ENCODE peak calls at places on chromosomes 13 and 19, in four cellular contexts. H is T-helper 2 cell treated with Interferon-gamma antibody and Interleukin-4, amounts not matched to agents 5 μg/mL and 100 μg/mL, for 36 hours; T is aorta; D is fibroblast of lung. I is an unnamed sample.

GRCh38 chr13:99086149-99086868 is 108.4 kb upstream of the DOCK9 start:
- DNase-seq in D (peak), T (peak), H (peak), I (peak)

GRCh38 chr19:9622531-9622930 is 1.5 kb upstream of the ZNF561 start:
- DNase-seq in H (no peak), T (no peak), D (peak), I (no peak)

GRCh38 chr13:29454931-29455481 is 140.5 kb downstream of the SLC7A1 start:
- DNase-seq in D (peak), T (no peak), H (no peak), I (peak)

GRCh38 chr13:28538932-28539331 is 44.0 kb upstream of the FLT1 start:
- DNase-seq in H (no peak), D (no peak), T (no peak), I (no peak)

GRCh38 chr13:90261343-90261742 is 1086.1 kb upstream of the MIR17HG start:
- DNase-seq in T (no peak), H (no peak), D (no peak), I (no peak)

GRCh38 chr19:7216373-7216902 is 77.8 kb downstream of the INSR start:
- DNase-seq in T (no peak), D (no peak), H (no peak), I (no peak)

GRCh38 chr19:56351208-56351607 is 36.6 kb upstream of the ZSCAN5A start:
- DNase-seq in H (no peak), T (no peak), D (no peak), I (no peak)

GRCh38 chr13:95083758-95084157 is 217.5 kb downstream of the ABCC4 start:
- DNase-seq in D (peak), T (no peak), H (no peak), I (peak)

GRCh38 chr19:18496167-18496979 is 25.5 kb downstream of the ELL start:
- DNase-seq in H (peak), T (no peak), D (no peak), I (peak)

GRCh38 chr19:5809053-5809452 is 4.2 kb downstream of the NRTN start:
- DNase-seq in H (no peak), T (no peak), D (no peak), I (no peak)

GRCh38 chr13:94192576-94192975 is 286.9 kb downstream of the DCT start:
- DNase-seq in D (peak), H (no peak), T (no peak), I (peak)

GRCh38 chr13:22238269-22238668 is 567.4 kb downstream of the FGF9 start:
- DNase-seq in T (no peak), H (no peak), D (no peak), I (no peak)

GRCh38 chr19:49690073-49690655 is 752 bp upstream of the CPT1C start:
- DNase-seq in T (no peak), H (no peak), D (no peak), I (no peak)

GRCh38 chr13:42970824-42971669 is 21.0 kb downstream of the EPSTI1 start:
- DNase-seq in H (peak), T (no peak), D (peak), I (peak)

GRCh38 chr13:25171517-25172302 is at the start of gene AMER2:
- DNase-seq in T (no peak), H (no peak), D (peak), I (peak)

GRCh38 chr19:7242601-7243258 is 51.5 kb downstream of the INSR start:
- DNase-seq in D (peak), T (no peak), H (no peak), I (peak)

GRCh38 chr13:29497137-29497654 is 98.3 kb downstream of the SLC7A1 start:
- DNase-seq in D (peak), H (no peak), T (no peak), I (no peak)

GRCh38 chr19:5948697-5949564 is 29.0 kb downstream of the RANBP3 start:
- DNase-seq in T (no peak), H (no peak), D (no peak), I (no peak)

GRCh38 chr19:40560092-40560507 is 16.6 kb upstream of the SHKBP1 start:
- DNase-seq in H (no peak), D (no peak), T (no peak), I (no peak)

GRCh38 chr13:87302034-87302433 is 369.1 kb upstream of the SLITRK5 start:
- DNase-seq in H (no peak), D (no peak), T (no peak), I (no peak)

GRCh38 chr13:40206241-40207109 is 460.0 kb downstream of the FOXO1 start:
- DNase-seq in T (no peak), D (peak), H (peak), I (peak)

GRCh38 chr13:41458187-41458938 is 1.0 kb downstream of the RGCC start:
- DNase-seq in T (peak), H (peak), D (peak), I (no peak)

GRCh38 chr19:49110567-49110966 is 3.6 kb upstream of the LIN7B start:
- DNase-seq in D (no peak), H (no peak), T (no peak), I (no peak)